ENCODE peak calls at places on chromosomes 7 and 10, in eight cellular contexts. Y is GM23248, Q is kidney epithelial cell, I is GM23338, G is lower lobe of right lung, W is fibroblast of lung, J is transverse colon, B is right lobe of liver. X is an unnamed sample.
A peak's percentile ranks its signal among the peaks of the same experiment; 100 is the strongest.

GRCh38 chr7:29255839-29256782 is 61.5 kb downstream of the CHN2 start:
- DNase-seq in I (no peak), J (no peak), B (no peak), G (no peak), Y (peak; percentile 10), W (peak; percentile 51), Q (no peak), X (no peak)

GRCh38 chr7:143405158-143405557 is 3.5 kb downstream of the EPHA1 start:
- DNase-seq in Y (no peak), J (peak; percentile 38), G (no peak), Q (no peak), B (peak; percentile 52), W (no peak), I (no peak), X (no peak)

GRCh38 chr10:92382631-92383030 is 91.7 kb downstream of the MARCHF5 start:
- DNase-seq in Y (no peak), G (no peak), J (no peak), B (no peak), I (peak; percentile 57), Q (no peak), W (no peak), X (no peak)

GRCh38 chr10:108303149-108303548 is 1138.6 kb upstream of the SORCS1 start:
- DNase-seq in Q (no peak), J (no peak), I (no peak), Y (peak; percentile 72), W (peak; percentile 11), G (no peak), B (no peak), X (no peak)

GRCh38 chr7:118502235-118502634 is 277.7 kb downstream of the ANKRD7 start:
- DNase-seq in Q (no peak), W (no peak), J (no peak), G (no peak), B (no peak), Y (no peak), I (no peak), X (no peak)

GRCh38 chr7:7564323-7564780 is 2.3 kb upstream of the MIOS start:
- DNase-seq in W (peak; percentile 82), Q (peak; percentile 93), B (no peak), J (no peak), G (no peak), I (no peak), Y (peak; percentile 89), X (no peak)

GRCh38 chr10:60351191-60351853 is 38.4 kb downstream of the ANK3 start:
- DNase-seq in Y (no peak), I (no peak), Q (no peak), G (no peak), J (no peak), W (peak; percentile 16), B (no peak), X (peak; percentile 65)

GRCh38 chr10:96588601-96589419 is 2.0 kb upstream of the TM9SF3 start:
- DNase-seq in G (no peak), I (no peak), B (no peak), Y (peak; percentile 52), J (no peak), W (peak; percentile 74), Q (no peak), X (no peak)

GRCh38 chr7:131040467-131040932 is 287.2 kb upstream of the MKLN1 start:
- DNase-seq in Q (peak; percentile 29), W (peak; percentile 59), I (peak; percentile 87), G (no peak), J (peak; percentile 77), Y (peak; percentile 78), B (no peak), X (peak; percentile 85)

GRCh38 chr10:132886211-132887099 is 55.9 kb downstream of the CFAP46 start:
- DNase-seq in G (peak; percentile 42), W (no peak), B (peak; percentile 39), J (peak; percentile 6), I (no peak), Q (no peak), Y (peak; percentile 51), X (peak; percentile 39)

GRCh38 chr10:46236941-46237681 is 49.7 kb upstream of the ANTXRL start:
- DNase-seq in J (no peak), Y (no peak), I (no peak), W (no peak), G (no peak), Q (no peak), B (no peak), X (no peak)

GRCh38 chr10:132748545-132749427 is 37.2 kb downstream of the NKX6-2 start:
- DNase-seq in W (no peak), I (no peak), Y (no peak), G (no peak), J (no peak), B (no peak), Q (no peak), X (no peak)

GRCh38 chr10:79241990-79242619 is 105.2 kb upstream of the PPIF start:
- DNase-seq in I (peak; percentile 60), J (peak; percentile 64), G (peak; percentile 85), W (peak; percentile 67), Y (peak; percentile 90), Q (no peak), B (peak; percentile 82), X (peak; percentile 70)

GRCh38 chr7:47314728-47315601 is 266.9 kb downstream of the TNS3 start:
- DNase-seq in B (no peak), Q (no peak), Y (peak; percentile 53), I (no peak), W (peak; percentile 92), G (no peak), J (no peak), X (no peak)

GRCh38 chr7:100486753-100487446 is 3.2 kb downstream of the NYAP1 start:
- DNase-seq in W (peak; percentile 36), Y (peak; percentile 30), I (peak; percentile 88), J (no peak), B (no peak), Q (no peak), G (no peak), X (no peak)

GRCh38 chr7:112484671-112485097 is 3.9 kb downstream of the LSMEM1 start:
- DNase-seq in W (peak; percentile 97), B (no peak), J (no peak), Y (peak; percentile 92), I (no peak), G (no peak), Q (peak; percentile 82), X (no peak)

GRCh38 chr10:74071151-74071550 is 73.2 kb downstream of the VCL start:
- DNase-seq in Q (no peak), G (no peak), Y (peak; percentile 85), J (no peak), W (peak; percentile 96), I (peak; percentile 58), B (no peak), X (no peak)
- H3K36me3 ChIP-seq in Q (no peaks in the 10 kb centered on the region), G (peaks cover 46% of the 10 kb centered on the region), Y (peaks cover 37% of the 10 kb centered on the region), J (no peaks in the 10 kb centered on the region), W (peaks cover 17% of the 10 kb centered on the region), I (peaks cover 5% of the 10 kb centered on the region), B (no peaks in the 10 kb centered on the region), X (no peaks in the 10 kb centered on the region)

DNA sequence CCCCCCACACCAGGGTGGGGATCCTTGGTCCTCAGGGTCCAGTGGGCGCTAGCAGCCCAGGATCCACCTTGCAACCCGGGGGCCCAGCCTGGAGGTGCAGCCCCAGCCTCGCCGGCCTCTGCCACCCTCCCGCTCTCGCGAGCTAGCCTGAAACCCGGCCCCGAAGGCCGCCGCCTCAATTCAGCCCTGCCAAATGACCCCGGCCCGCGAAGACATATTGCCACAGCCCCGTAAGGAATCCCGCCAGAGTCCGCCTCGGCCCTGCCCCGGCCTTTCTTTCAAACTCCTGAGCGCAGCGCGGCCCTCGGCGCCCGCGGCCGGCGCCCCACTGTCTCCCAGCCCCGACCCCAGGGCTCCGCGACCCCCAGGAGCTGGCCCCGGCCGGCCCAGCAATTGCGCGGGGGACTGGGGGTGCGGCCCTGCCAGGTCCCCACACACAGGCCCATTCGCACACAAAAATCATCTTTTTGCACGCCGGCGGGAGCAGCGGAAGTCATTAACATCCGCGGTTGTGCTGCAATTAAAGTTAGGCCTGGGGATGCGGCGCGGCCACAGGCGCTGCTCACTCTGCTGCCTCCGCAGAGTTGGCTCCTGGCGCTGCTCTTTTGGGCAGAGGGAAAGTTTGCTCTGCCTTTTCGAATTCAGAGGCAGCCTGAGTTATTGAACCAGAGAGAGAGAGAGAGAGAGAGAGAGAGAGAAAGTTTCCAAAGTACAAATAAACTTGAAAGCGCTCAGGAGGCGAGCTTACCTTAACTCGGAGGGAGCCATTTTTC is 4.0 kb downstream of the HOXA5 start:
- DNase-seq in Y (no peak), B (peak; percentile 53), G (no peak), J (peak; percentile 33), Q (no peak), W (no peak), I (peak; percentile 76), X (peak; percentile 14)
- H3K27me3 ChIP-seq in Y (no peaks in the 10 kb centered on the region), B (peaks cover 5% of the 10 kb centered on the region), G (peaks cover 55% of the 10 kb centered on the region), J (no peaks in the 10 kb centered on the region), Q (peaks cover 2% of the 10 kb centered on the region), W (no peaks in the 10 kb centered on the region), I (peaks cover 100% of the 10 kb centered on the region), X (no peaks in the 10 kb centered on the region)

GRCh38 chr10:78017856-78018255 is 11.5 kb downstream of the POLR3A start:
- DNase-seq in Y (no peak), W (no peak), G (no peak), J (no peak), Q (no peak), B (no peak), I (no peak), X (no peak)

GRCh38 chr10:78011065-78011464 is 18.2 kb downstream of the POLR3A start:
- DNase-seq in B (no peak), J (no peak), W (no peak), Y (no peak), I (no peak), Q (no peak), G (no peak), X (no peak)

GRCh38 chr10:78010278-78010677 is 19.0 kb downstream of the POLR3A start:
- DNase-seq in B (no peak), J (no peak), W (no peak), I (no peak), G (no peak), Q (no peak), Y (no peak), X (no peak)

GRCh38 chr10:78013564-78013963 is 15.8 kb downstream of the POLR3A start:
- DNase-seq in B (no peak), G (no peak), I (no peak), Q (no peak), W (no peak), Y (no peak), J (no peak), X (no peak)

DNA sequence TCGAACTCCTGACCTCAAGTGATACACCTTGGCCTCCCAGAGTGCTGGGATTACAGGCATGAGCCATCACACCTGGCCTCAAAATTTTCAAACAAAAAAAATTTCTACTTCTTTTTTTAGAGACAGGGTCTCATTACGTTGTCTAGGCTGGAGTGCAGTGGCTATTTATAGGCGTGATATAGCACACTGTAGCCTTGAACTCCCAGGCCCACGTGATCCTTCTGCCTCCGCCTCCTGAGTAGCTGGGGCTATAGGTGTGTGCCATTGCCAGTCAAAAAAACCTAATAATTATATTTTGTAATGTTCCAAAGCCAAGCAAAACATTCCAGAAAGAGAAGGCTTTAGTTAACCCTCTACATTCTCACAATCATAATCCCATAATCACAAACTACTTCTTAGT is 13.8 kb downstream of the POLR3A start:
- DNase-seq in B (no peak), W (no peak), Q (no peak), J (no peak), Y (no peak), G (no peak), I (no peak), X (no peak)
- H3K36me3 ChIP-seq in B (peaks cover 9% of the 10 kb centered on the region), W (peaks cover 6% of the 10 kb centered on the region), Q (peaks cover 2% of the 10 kb centered on the region), J (peaks cover 2% of the 10 kb centered on the region), Y (peaks cover 83% of the 10 kb centered on the region), G (peaks cover 99% of the 10 kb centered on the region), I (peaks cover 90% of the 10 kb centered on the region), X (peaks cover 99% of the 10 kb centered on the region)

DNA sequence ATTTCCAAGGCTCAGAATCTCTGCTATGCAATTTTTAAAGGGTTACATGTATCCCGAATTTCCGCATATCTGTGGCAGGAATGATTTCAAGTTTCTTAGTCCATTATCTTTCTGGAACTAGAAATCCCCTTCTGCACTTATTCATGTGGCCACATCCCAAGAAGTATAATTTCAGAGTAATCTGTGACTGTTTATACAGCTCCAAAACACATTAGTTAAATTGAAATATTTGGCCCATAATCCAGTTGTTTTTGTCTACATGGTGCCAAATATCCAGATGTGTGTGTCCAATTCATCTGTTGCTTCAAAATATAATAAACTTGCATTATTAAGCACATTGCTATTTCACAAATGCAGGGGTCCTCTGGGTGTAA is 271.2 kb downstream of the ARHGAP12 start:
- DNase-seq in G (no peak), B (no peak), Y (no peak), W (no peak), Q (no peak), I (no peak), J (no peak), X (no peak)
- H3K27me3 ChIP-seq in G (no peaks in the 10 kb centered on the region), B (no peaks in the 10 kb centered on the region), Y (no peaks in the 10 kb centered on the region), W (no peaks in the 10 kb centered on the region), Q (no peaks in the 10 kb centered on the region), I (no peaks in the 10 kb centered on the region), J (no peaks in the 10 kb centered on the region), X (no peaks in the 10 kb centered on the region)